ENCODE peak calls at places on chromosome 14, in nine cellular contexts. L, W, C, N, U, F, J, G and Z are unnamed samples.

GRCh38 chr14:95935228-95935822 is 58.7 kb downstream of the TUNAR start:
- DNase-seq in L (no peak), N (no peak), F (no peak), J (peak; percentile 10), W (no peak), G (peak; percentile 44), C (no peak), U (no peak), Z (no peak)

GRCh38 chr14:36315159-36315853 is 5.1 kb downstream of the MBIP start:
- DNase-seq in C (no peak), L (no peak), G (no peak), F (no peak), J (no peak), W (no peak), U (no peak), N (no peak), Z (no peak)

GRCh38 chr14:38387821-38388220 is 131.9 kb upstream of the CLEC14A start:
- DNase-seq in J (no peak), U (no peak), F (no peak), W (no peak), L (no peak), N (no peak), C (no peak), G (no peak), Z (no peak)

GRCh38 chr14:100307215-100308111 is 1.2 kb upstream of the SLC25A29 start:
- DNase-seq in G (no peak), C (no peak), W (no peak), U (peak; percentile 64), L (peak; percentile 58), J (no peak), N (no peak), F (no peak), Z (no peak)

GRCh38 chr14:36512585-36513003 is 7.4 kb downstream of the NKX2-1 start:
- DNase-seq in G (no peak), U (no peak), F (no peak), N (no peak), J (no peak), C (no peak), W (no peak), L (no peak), Z (no peak)

GRCh38 chr14:95620659-95621059 is 65.6 kb upstream of the TCL1B start:
- DNase-seq in N (peak; percentile 22), W (no peak), L (no peak), C (no peak), J (no peak), G (peak; percentile 60), F (no peak), U (no peak), Z (no peak)

GRCh38 chr14:26522985-26523384 is 74.8 kb downstream of the NOVA1 start:
- DNase-seq in C (no peak), J (no peak), L (no peak), F (no peak), W (no peak), U (no peak), N (no peak), G (no peak), Z (no peak)

GRCh38 chr14:57227083-57227482 is 41.6 kb downstream of the EXOC5 start:
- DNase-seq in G (no peak), U (no peak), W (no peak), F (no peak), J (no peak), L (no peak), C (no peak), N (no peak), Z (no peak)

GRCh38 chr14:103534576-103535061 is 5.6 kb downstream of the TRMT61A start:
- DNase-seq in J (no peak), W (no peak), N (no peak), L (peak; percentile 35), F (no peak), U (no peak), C (no peak), G (peak; percentile 76), Z (no peak)

GRCh38 chr14:102729825-102730224 is 47.4 kb upstream of the TRAF3 start:
- DNase-seq in L (no peak), F (no peak), C (no peak), U (no peak), N (no peak), G (no peak), J (no peak), W (no peak), Z (no peak)

GRCh38 chr14:65042731-65043372 is 56.2 kb downstream of the FNTB start:
- DNase-seq in G (no peak), U (no peak), W (no peak), L (no peak), N (no peak), J (no peak), F (no peak), C (no peak), Z (no peak)

GRCh38 chr14:67514203-67514607 is 18.9 kb upstream of the PLEKHH1 start:
- DNase-seq in F (no peak), G (peak; percentile 38), C (no peak), W (no peak), L (no peak), N (no peak), J (no peak), U (peak; percentile 40), Z (no peak)

GRCh38 chr14:34489324-34489723 is 27.3 kb upstream of the SPTSSA start:
- DNase-seq in F (no peak), N (no peak), W (no peak), C (no peak), G (no peak), J (no peak), L (no peak), U (no peak), Z (no peak)

GRCh38 chr14:65574611-65575010 is 162.1 kb downstream of the FUT8 start:
- DNase-seq in U (no peak), J (no peak), W (no peak), N (no peak), G (no peak), L (no peak), C (no peak), F (no peak), Z (no peak)

GRCh38 chr14:73059326-73059725 is 992 bp downstream of the RBM25 start:
- DNase-seq in L (no peak), F (peak; percentile 36), C (no peak), N (no peak), W (no peak), U (no peak), J (peak; percentile 68), G (no peak), Z (no peak)

GRCh38 chr14:61461808-61462275 is 140.5 kb downstream of the PRKCH start:
- DNase-seq in W (peak; percentile 65), J (peak; percentile 98), F (peak; percentile 92), U (no peak), G (peak; percentile 43), C (no peak), N (peak; percentile 29), L (no peak), Z (no peak)

GRCh38 chr14:105212541-105213305 is 31.6 kb upstream of the NUDT14 start:
- DNase-seq in G (no peak), C (no peak), W (no peak), U (no peak), L (no peak), N (no peak), J (no peak), F (no peak), Z (no peak)

GRCh38 chr14:50308363-50308762 is 3.7 kb downstream of the L2HGDH start:
- DNase-seq in N (no peak), C (no peak), F (no peak), L (no peak), U (no peak), G (no peak), W (no peak), J (no peak), Z (no peak)

GRCh38 chr14:51400142-51400541 is 160.1 kb downstream of the TMX1 start:
- DNase-seq in L (no peak), J (no peak), U (no peak), F (no peak), W (no peak), G (no peak), C (no peak), N (no peak), Z (no peak)

GRCh38 chr14:49923442-49923841 is 30.6 kb downstream of the ARF6 start:
- DNase-seq in W (no peak), L (no peak), J (no peak), G (no peak), U (no peak), C (no peak), F (no peak), N (no peak), Z (no peak)

GRCh38 chr14:49505026-49505766 is 81.0 kb downstream of the RPS29 start:
- DNase-seq in G (no peak), N (no peak), J (no peak), C (no peak), U (no peak), L (no peak), F (no peak), W (no peak), Z (no peak)

GRCh38 chr14:39265741-39266588 is 32.2 kb downstream of the MIA2 start:
- DNase-seq in J (no peak), C (no peak), G (no peak), F (no peak), W (peak; percentile 64), N (no peak), U (no peak), L (no peak), Z (no peak)

GRCh38 chr14:76862546-76863282 is 36.5 kb downstream of the LRRC74A start:
- DNase-seq in C (no peak), G (no peak), W (no peak), U (no peak), F (no peak), L (no peak), J (no peak), N (no peak), Z (no peak)

GRCh38 chr14:73503648-73504047 is 12.9 kb downstream of the RIOX1 start:
- DNase-seq in U (no peak), G (no peak), F (no peak), J (no peak), C (no peak), N (no peak), L (no peak), W (no peak), Z (no peak)

GRCh38 chr14:53640695-53641094 is 315.9 kb downstream of the BMP4 start:
- DNase-seq in G (no peak), U (no peak), L (no peak), C (no peak), W (no peak), N (no peak), J (no peak), F (no peak), Z (no peak)

GRCh38 chr14:104749111-104749649 is 3.8 kb upstream of the SIVA1 start:
- DNase-seq in U (no peak), N (no peak), F (peak; percentile 90), J (no peak), G (peak; percentile 54), W (no peak), C (no peak), L (peak; percentile 55), Z (no peak)

GRCh38 chr14:67186789-67187188 is 2.5 kb upstream of the GARIN2 start:
- DNase-seq in J (no peak), G (no peak), L (no peak), W (no peak), U (no peak), N (no peak), F (no peak), C (no peak), Z (no peak)

GRCh38 chr14:59313063-59314018 is 124.9 kb downstream of the DAAM1 start:
- DNase-seq in U (no peak), W (no peak), J (no peak), F (no peak), C (no peak), L (no peak), G (no peak), N (no peak), Z (no peak)

GRCh38 chr14:35342160-35343010 is 50.2 kb downstream of the PSMA6 start:
- DNase-seq in C (no peak), J (no peak), L (peak; percentile 75), W (peak; percentile 60), N (no peak), F (peak; percentile 21), U (peak; percentile 93), G (peak; percentile 44), Z (peak; percentile 66)

GRCh38 chr14:81169711-81170103 is 51.1 kb downstream of the GTF2A1 start:
- DNase-seq in J (no peak), N (peak; percentile 16), F (no peak), W (peak; percentile 74), U (peak; percentile 82), C (no peak), G (peak; percentile 71), L (peak; percentile 80), Z (peak; percentile 27)

GRCh38 chr14:102279688-102280348 is 25.1 kb downstream of the MOK start:
- DNase-seq in F (no peak), U (peak; percentile 27), L (no peak), C (no peak), N (no peak), J (peak; percentile 86), W (no peak), G (no peak), Z (no peak)